ENCODE peak calls at places on chromosomes 11 and 22, in six cellular contexts. One of them, this sample, is unnamed.

GRCh38 chr11:21636561-21636960 is 556.3 kb upstream of the ANO5 start:
- DNase-seq in ovary: no peak
- DNase-seq in choroid plexus epithelial cell: no peak
- DNase-seq in cardiac muscle cell: no peak
- DNase-seq in K562: no peak
- DNase-seq in mammary epithelial cell: no peak
- DNase-seq in this sample: no peak

GRCh38 chr22:40413873-40414272 is 43.5 kb downstream of the SGSM3 start:
- DNase-seq in cardiac muscle cell: no peak
- DNase-seq in ovary: peak; percentile 40
- DNase-seq in choroid plexus epithelial cell: no peak
- DNase-seq in mammary epithelial cell: no peak
- DNase-seq in K562: no peak
- DNase-seq in this sample: no peak

GRCh38 chr11:78289547-78290292 is 101.0 kb downstream of the USP35 start:
- DNase-seq in choroid plexus epithelial cell: no peak
- DNase-seq in cardiac muscle cell: no peak
- DNase-seq in K562: no peak
- DNase-seq in mammary epithelial cell: no peak
- DNase-seq in ovary: no peak
- DNase-seq in this sample: no peak

GRCh38 chr22:49825944-49826602 is 1.6 kb downstream of the BRD1 start:
- DNase-seq in mammary epithelial cell: peak; percentile 46
- DNase-seq in K562: no peak
- DNase-seq in cardiac muscle cell: no peak
- DNase-seq in ovary: no peak
- DNase-seq in choroid plexus epithelial cell: peak; percentile 34
- DNase-seq in this sample: peak; percentile 82

GRCh38 chr11:36509265-36509664 is 807 bp downstream of the TRAF6 start:
- DNase-seq in K562: peak; percentile 20
- DNase-seq in cardiac muscle cell: peak; percentile 85
- DNase-seq in mammary epithelial cell: peak; percentile 37
- DNase-seq in ovary: no peak
- DNase-seq in choroid plexus epithelial cell: peak; percentile 61
- DNase-seq in this sample: peak; percentile 69

GRCh38 chr11:69114811-69115523 is 40.8 kb upstream of the SMIM38 start:
- DNase-seq in choroid plexus epithelial cell: no peak
- DNase-seq in cardiac muscle cell: no peak
- DNase-seq in mammary epithelial cell: no peak
- DNase-seq in ovary: no peak
- DNase-seq in K562: no peak
- DNase-seq in this sample: no peak

GRCh38 chr11:66361502-66361941 is 10.0 kb downstream of the SLC29A2 start:
- DNase-seq in ovary: peak; percentile 15
- DNase-seq in choroid plexus epithelial cell: no peak
- DNase-seq in K562: no peak
- DNase-seq in mammary epithelial cell: no peak
- DNase-seq in cardiac muscle cell: no peak
- DNase-seq in this sample: no peak

GRCh38 chr22:28128827-28129226 is 209.8 kb upstream of the PITPNB start:
- DNase-seq in cardiac muscle cell: no peak
- DNase-seq in K562: no peak
- DNase-seq in ovary: no peak
- DNase-seq in choroid plexus epithelial cell: no peak
- DNase-seq in mammary epithelial cell: no peak
- DNase-seq in this sample: no peak

GRCh38 chr11:6402561-6402981 is 12.3 kb downstream of the SMPD1 start:
- DNase-seq in cardiac muscle cell: no peak
- DNase-seq in mammary epithelial cell: no peak
- DNase-seq in choroid plexus epithelial cell: peak; percentile 39
- DNase-seq in K562: no peak
- DNase-seq in ovary: no peak
- DNase-seq in this sample: no peak

GRCh38 chr22:30245985-30246901 is at the start of gene LIF:
- DNase-seq in K562: peak; percentile 60
- DNase-seq in cardiac muscle cell: peak; percentile 50
- DNase-seq in choroid plexus epithelial cell: peak; percentile 83
- DNase-seq in ovary: peak; percentile 52
- DNase-seq in mammary epithelial cell: peak; percentile 76
- DNase-seq in this sample: peak; percentile 50

GRCh38 chr11:75428301-75428724 is 4.7 kb downstream of the KLHL35 start:
- DNase-seq in mammary epithelial cell: no peak
- DNase-seq in K562: peak; percentile 75
- DNase-seq in ovary: peak; percentile 91
- DNase-seq in choroid plexus epithelial cell: peak; percentile 96
- DNase-seq in cardiac muscle cell: peak; percentile 44
- DNase-seq in this sample: peak; percentile 92

GRCh38 chr11:58675344-58676155 is 53.1 kb downstream of the CNTF start:
- DNase-seq in cardiac muscle cell: peak; percentile 73
- DNase-seq in mammary epithelial cell: peak; percentile 44
- DNase-seq in choroid plexus epithelial cell: peak; percentile 77
- DNase-seq in ovary: peak; percentile 85
- DNase-seq in K562: peak; percentile 77
- DNase-seq in this sample: peak; percentile 55

GRCh38 chr11:13594045-13594444 is 74.4 kb upstream of the FAR1 start:
- DNase-seq in choroid plexus epithelial cell: no peak
- DNase-seq in ovary: no peak
- DNase-seq in K562: no peak
- DNase-seq in mammary epithelial cell: no peak
- DNase-seq in cardiac muscle cell: no peak
- DNase-seq in this sample: no peak

GRCh38 chr11:115721309-115722007 is 217.2 kb upstream of the CADM1 start:
- DNase-seq in cardiac muscle cell: no peak
- DNase-seq in mammary epithelial cell: no peak
- DNase-seq in ovary: no peak
- DNase-seq in K562: no peak
- DNase-seq in choroid plexus epithelial cell: no peak
- DNase-seq in this sample: no peak

GRCh38 chr11:73386026-73386425 is 9.8 kb downstream of the RELT start:
- DNase-seq in K562: peak; percentile 74
- DNase-seq in ovary: no peak
- DNase-seq in mammary epithelial cell: no peak
- DNase-seq in choroid plexus epithelial cell: no peak
- DNase-seq in cardiac muscle cell: no peak
- DNase-seq in this sample: peak; percentile 86

GRCh38 chr22:38249803-38250641 is 22.8 kb downstream of the TMEM184B start:
- DNase-seq in mammary epithelial cell: no peak
- DNase-seq in choroid plexus epithelial cell: no peak
- DNase-seq in K562: no peak
- DNase-seq in ovary: no peak
- DNase-seq in cardiac muscle cell: no peak
- DNase-seq in this sample: no peak

GRCh38 chr11:67645521-67646457 is 4.7 kb downstream of the ACY3 start:
- DNase-seq in K562: no peak
- DNase-seq in mammary epithelial cell: no peak
- DNase-seq in choroid plexus epithelial cell: no peak
- DNase-seq in ovary: no peak
- DNase-seq in cardiac muscle cell: no peak
- DNase-seq in this sample: no peak

GRCh38 chr11:109940816-109941215 is 152.4 kb upstream of the ZC3H12C start:
- DNase-seq in mammary epithelial cell: peak; percentile 84
- DNase-seq in K562: peak; percentile 27
- DNase-seq in ovary: no peak
- DNase-seq in cardiac muscle cell: no peak
- DNase-seq in choroid plexus epithelial cell: peak; percentile 90
- DNase-seq in this sample: peak; percentile 48

GRCh38 chr22:29152381-29153138 is 53.1 kb upstream of the EMID1 start:
- DNase-seq in mammary epithelial cell: no peak
- DNase-seq in cardiac muscle cell: no peak
- DNase-seq in ovary: peak; percentile 74
- DNase-seq in choroid plexus epithelial cell: peak; percentile 16
- DNase-seq in K562: peak; percentile 60
- DNase-seq in this sample: peak; percentile 82

GRCh38 chr11:123587044-123587443 is 67.4 kb downstream of the SCN3B start:
- DNase-seq in ovary: no peak
- DNase-seq in K562: no peak
- DNase-seq in choroid plexus epithelial cell: no peak
- DNase-seq in cardiac muscle cell: no peak
- DNase-seq in mammary epithelial cell: no peak
- DNase-seq in this sample: no peak

GRCh38 chr11:128171496-128171895 is 415.9 kb downstream of the ETS1 start:
- DNase-seq in cardiac muscle cell: no peak
- DNase-seq in K562: no peak
- DNase-seq in ovary: no peak
- DNase-seq in choroid plexus epithelial cell: no peak
- DNase-seq in mammary epithelial cell: peak; percentile 71
- DNase-seq in this sample: no peak

GRCh38 chr22:49922484-49922883 is 4.0 kb downstream of the CRELD2 start:
- DNase-seq in cardiac muscle cell: no peak
- DNase-seq in K562: no peak
- DNase-seq in mammary epithelial cell: no peak
- DNase-seq in ovary: no peak
- DNase-seq in choroid plexus epithelial cell: no peak
- DNase-seq in this sample: no peak

GRCh38 chr11:68146704-68147474 is 25.7 kb upstream of the CHKA start:
- DNase-seq in choroid plexus epithelial cell: peak; percentile 51
- DNase-seq in K562: peak; percentile 81
- DNase-seq in ovary: no peak
- DNase-seq in mammary epithelial cell: no peak
- DNase-seq in cardiac muscle cell: peak; percentile 86
- DNase-seq in this sample: peak; percentile 87

GRCh38 chr11:68665471-68665870 is 18.9 kb upstream of the GAL start:
- DNase-seq in cardiac muscle cell: no peak
- DNase-seq in K562: no peak
- DNase-seq in mammary epithelial cell: no peak
- DNase-seq in choroid plexus epithelial cell: no peak
- DNase-seq in ovary: no peak
- DNase-seq in this sample: no peak

GRCh38 chr22:46803936-46804335 is 41.5 kb downstream of the TBC1D22A start:
- DNase-seq in choroid plexus epithelial cell: no peak
- DNase-seq in K562: no peak
- DNase-seq in mammary epithelial cell: no peak
- DNase-seq in cardiac muscle cell: no peak
- DNase-seq in ovary: no peak
- DNase-seq in this sample: no peak

GRCh38 chr11:124946735-124947141 is 7.3 kb upstream of the CCDC15 start:
- DNase-seq in cardiac muscle cell: no peak
- DNase-seq in choroid plexus epithelial cell: no peak
- DNase-seq in mammary epithelial cell: peak; percentile 86
- DNase-seq in K562: no peak
- DNase-seq in ovary: no peak
- DNase-seq in this sample: peak; percentile 6

GRCh38 chr11:61851128-61851899 is 23.2 kb downstream of the FADS2 start:
- DNase-seq in mammary epithelial cell: no peak
- DNase-seq in choroid plexus epithelial cell: no peak
- DNase-seq in ovary: no peak
- DNase-seq in cardiac muscle cell: no peak
- DNase-seq in K562: no peak
- DNase-seq in this sample: no peak

GRCh38 chr22:20464096-20464614 is 26.5 kb upstream of the SCARF2 start:
- DNase-seq in cardiac muscle cell: no peak
- DNase-seq in ovary: no peak
- DNase-seq in choroid plexus epithelial cell: no peak
- DNase-seq in K562: no peak
- DNase-seq in mammary epithelial cell: no peak
- DNase-seq in this sample: no peak

GRCh38 chr11:68863553-68864265 is 22.0 kb upstream of the CPT1A start:
- DNase-seq in choroid plexus epithelial cell: no peak
- DNase-seq in K562: no peak
- DNase-seq in mammary epithelial cell: no peak
- DNase-seq in cardiac muscle cell: no peak
- DNase-seq in ovary: no peak
- DNase-seq in this sample: no peak

GRCh38 chr11:125036933-125037332 is 26.2 kb upstream of the SLC37A2 start:
- DNase-seq in cardiac muscle cell: no peak
- DNase-seq in mammary epithelial cell: peak; percentile 86
- DNase-seq in K562: no peak
- DNase-seq in ovary: no peak
- DNase-seq in choroid plexus epithelial cell: peak; percentile 79
- DNase-seq in this sample: no peak

GRCh38 chr11:75779960-75780359 is 11.4 kb downstream of the DGAT2 start:
- DNase-seq in cardiac muscle cell: no peak
- DNase-seq in choroid plexus epithelial cell: no peak
- DNase-seq in K562: no peak
- DNase-seq in mammary epithelial cell: no peak
- DNase-seq in ovary: no peak
- DNase-seq in this sample: peak; percentile 22

GRCh38 chr22:24986816-24987215 is 34.3 kb downstream of the KIAA1671 start:
- DNase-seq in ovary: no peak
- DNase-seq in mammary epithelial cell: no peak
- DNase-seq in K562: no peak
- DNase-seq in choroid plexus epithelial cell: no peak
- DNase-seq in cardiac muscle cell: no peak
- DNase-seq in this sample: no peak

GRCh38 chr11:13008625-13009475 is at the start of gene RASSF10:
- DNase-seq in cardiac muscle cell: peak; percentile 90
- DNase-seq in K562: no peak
- DNase-seq in mammary epithelial cell: peak; percentile 91
- DNase-seq in ovary: peak; percentile 33
- DNase-seq in choroid plexus epithelial cell: no peak
- DNase-seq in this sample: no peak

GRCh38 chr22:27212081-27212480 is 554.7 kb downstream of the MIAT start:
- DNase-seq in ovary: no peak
- DNase-seq in choroid plexus epithelial cell: peak; percentile 33
- DNase-seq in K562: no peak
- DNase-seq in cardiac muscle cell: no peak
- DNase-seq in mammary epithelial cell: no peak
- DNase-seq in this sample: no peak

GRCh38 chr11:280762-281485 is 2.7 kb downstream of the NLRP6 start:
- DNase-seq in ovary: peak; percentile 30
- DNase-seq in K562: no peak
- DNase-seq in cardiac muscle cell: no peak
- DNase-seq in mammary epithelial cell: peak; percentile 16
- DNase-seq in choroid plexus epithelial cell: no peak
- DNase-seq in this sample: no peak

GRCh38 chr11:122439911-122440782 is 215.4 kb upstream of the UBASH3B start:
- DNase-seq in mammary epithelial cell: no peak
- DNase-seq in choroid plexus epithelial cell: peak; percentile 87
- DNase-seq in cardiac muscle cell: peak; percentile 51
- DNase-seq in ovary: peak; percentile 81
- DNase-seq in K562: no peak
- DNase-seq in this sample: peak; percentile 51

GRCh38 chr22:19995611-19996339 is 20.8 kb downstream of the ARVCF start:
- DNase-seq in mammary epithelial cell: no peak
- DNase-seq in K562: no peak
- DNase-seq in choroid plexus epithelial cell: no peak
- DNase-seq in ovary: no peak
- DNase-seq in cardiac muscle cell: no peak
- DNase-seq in this sample: no peak

GRCh38 chr11:66371627-66372415 is at the start of gene SLC29A2:
- DNase-seq in K562: peak; percentile 97
- DNase-seq in choroid plexus epithelial cell: no peak
- DNase-seq in cardiac muscle cell: peak; percentile 96
- DNase-seq in ovary: peak; percentile 52
- DNase-seq in mammary epithelial cell: peak; percentile 73
- DNase-seq in this sample: peak; percentile 46

GRCh38 chr11:47617417-47617809 is 23.2 kb upstream of the C1QTNF4 start:
- DNase-seq in cardiac muscle cell: no peak
- DNase-seq in choroid plexus epithelial cell: peak; percentile 84
- DNase-seq in ovary: no peak
- DNase-seq in K562: no peak
- DNase-seq in mammary epithelial cell: no peak
- DNase-seq in this sample: no peak

This sample was measured in erythroblast.